ENCODE peak calls at places on chromosomes 12 and 14, in nine cellular contexts. M is left ventricle myocardium inferior; I is thyroid gland; T is CD8-positive, alpha-beta T cell; O is aorta; J is GM23248; C is kidney; Q is CD8-positive, alpha-beta memory T cell; P is sigmoid colon. V is an unnamed sample. For H3K36me3 and H3K4me1, the result is how much of the 10 kb centered on the place peaks cover.

GRCh38 chr12:74491374-74491773 is 46.3 kb upstream of the ATXN7L3B start:
- DNase-seq in M (no peak), I (no peak), T (no peak), O (no peak), J (no peak), C (no peak), Q (no peak), P (no peak), V (no peak)

GRCh38 chr12:50676761-50677160 is 87.1 kb upstream of the ATF1 start:
- DNase-seq in M (no peak), I (no peak), T (no peak), O (no peak), J (no peak), C (no peak), Q (no peak), P (no peak), V (peak)

GRCh38 chr14:24307575-24308341 is at the start of gene CIDEB:
- DNase-seq in M (peak), I (peak), T (peak), O (peak), J (peak), C (no peak), Q (peak), P (peak), V (peak)

GRCh38 chr14:100448376-100448775 is 125.2 kb downstream of the SLC25A47 start:
- DNase-seq in M (no peak), I (no peak), T (no peak), O (no peak), J (no peak), C (no peak), Q (no peak), P (no peak), V (no peak)

GRCh38 chr12:53123578-53124351 is 20.5 kb downstream of the SOAT2 start:
- DNase-seq in M (no peak), I (no peak), T (no peak), O (no peak), J (peak), C (no peak), Q (no peak), P (no peak), V (no peak)

GRCh38 chr14:71933026-71933587 is 878 bp downstream of the RGS6 start:
- DNase-seq in M (no peak), I (peak), T (no peak), O (no peak), J (peak), C (no peak), Q (no peak), P (no peak), V (no peak)

GRCh38 chr12:109934026-109934425 is 34.0 kb downstream of the TCHP start:
- DNase-seq in M (no peak), I (peak), T (no peak), O (no peak), J (peak), C (no peak), Q (no peak), P (no peak), V (no peak)

GRCh38 chr14:51428981-51429380 is 188.9 kb downstream of the TMX1 start:
- DNase-seq in M (no peak), I (no peak), T (no peak), O (no peak), J (no peak), C (no peak), Q (no peak), P (no peak), V (no peak)

GRCh38 chr12:122886851-122887816 is 8.8 kb downstream of the VPS37B start:
- DNase-seq in M (no peak), I (no peak), T (no peak), O (no peak), J (peak), C (no peak), Q (no peak), P (no peak), V (peak)

GRCh38 chr12:39364196-39364595 is 78.7 kb downstream of the KIF21A start:
- DNase-seq in M (no peak), I (no peak), T (no peak), O (no peak), J (no peak), C (no peak), Q (no peak), P (no peak), V (no peak)

GRCh38 chr12:31506907-31507306 is 84.0 kb downstream of the DENND5B start:
- DNase-seq in M (no peak), I (no peak), T (no peak), O (no peak), J (peak), C (no peak), Q (no peak), P (no peak), V (no peak)

GRCh38 chr14:74105381-74105780 is 20.6 kb downstream of the LIN52 start:
- DNase-seq in M (no peak), I (no peak), T (no peak), O (no peak), J (no peak), C (no peak), Q (no peak), P (no peak), V (no peak)

GRCh38 chr12:56542164-56542563 is 20.5 kb downstream of the RBMS2 start:
- DNase-seq in M (no peak), I (no peak), T (no peak), O (no peak), J (no peak), C (no peak), Q (no peak), P (no peak), V (no peak)

GRCh38 chr12:123070267-123071081 is 80.4 kb downstream of the PITPNM2 start:
- DNase-seq in M (no peak), I (no peak), T (no peak), O (no peak), J (no peak), C (no peak), Q (no peak), P (no peak), V (no peak)

GRCh38 chr14:91934554-91935285 is 12.8 kb downstream of the FBLN5 start:
- DNase-seq in M (no peak), I (no peak), T (no peak), O (no peak), J (no peak), C (no peak), Q (no peak), P (peak), V (no peak)
- H3K27ac ChIP-seq in M (peak), I (no peak), T (no peak), O (peak), J (no peak), C (peak), Q (no peak), P (peak), V (no peak)

GRCh38 chr12:131758016-131758739 is 47.3 kb downstream of the SFSWAP start:
- DNase-seq in M (peak), I (no peak), T (no peak), O (no peak), J (no peak), C (no peak), Q (no peak), P (no peak), V (no peak)

GRCh38 chr12:131765961-131766360 is 55.1 kb downstream of the SFSWAP start:
- DNase-seq in M (no peak), I (no peak), T (no peak), O (no peak), J (no peak), C (no peak), Q (no peak), P (no peak), V (no peak)

GRCh38 chr12:131764738-131765137 is 53.8 kb downstream of the SFSWAP start:
- DNase-seq in M (no peak), I (no peak), T (no peak), O (no peak), J (peak), C (no peak), Q (no peak), P (no peak), V (no peak)

GRCh38 chr12:131759176-131759575 is 48.3 kb downstream of the SFSWAP start:
- DNase-seq in M (no peak), I (no peak), T (no peak), O (no peak), J (no peak), C (no peak), Q (no peak), P (no peak), V (no peak)

GRCh38 chr12:131761638-131762037 is 50.7 kb downstream of the SFSWAP start:
- DNase-seq in M (no peak), I (no peak), T (no peak), O (no peak), J (no peak), C (no peak), Q (no peak), P (no peak), V (no peak)
- H3K36me3 ChIP-seq in M (half or more), I (half or more), T (half or more), O (under half), J (under half), C (under half), Q (half or more), P (under half), V (under half)

DNA sequence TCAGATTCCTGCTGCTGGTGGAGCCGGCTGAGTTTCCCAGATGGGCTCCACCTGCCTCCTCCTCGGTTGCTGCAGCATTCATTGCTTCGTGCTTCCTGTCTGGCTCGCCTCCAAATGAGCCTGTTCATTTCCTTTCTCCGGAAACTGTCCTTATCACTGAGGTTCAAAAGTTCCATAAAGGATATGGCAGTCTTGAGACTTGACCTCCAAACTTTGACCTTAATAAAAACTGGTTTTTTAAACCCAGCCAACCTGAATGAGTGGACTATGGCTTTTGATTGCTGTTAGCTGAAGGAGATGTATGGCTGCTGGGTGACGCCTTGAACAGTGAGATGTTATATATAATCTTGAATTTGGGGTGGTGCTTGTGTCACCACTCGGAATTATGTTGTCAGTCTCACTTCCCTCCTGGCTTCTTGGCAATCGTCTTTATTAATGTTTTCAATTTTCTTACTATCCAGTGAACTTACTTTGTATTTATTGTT is 62.7 kb downstream of the RASSF3 start:
- DNase-seq in M (peak), I (peak), T (peak), O (peak), J (no peak), C (peak), Q (peak), P (peak), V (peak)
- H3K4me1 ChIP-seq in M (half or more), I (under half), T (half or more), O (under half), J (under half), C (under half), Q (half or more), P (under half), V (under half)

DNA sequence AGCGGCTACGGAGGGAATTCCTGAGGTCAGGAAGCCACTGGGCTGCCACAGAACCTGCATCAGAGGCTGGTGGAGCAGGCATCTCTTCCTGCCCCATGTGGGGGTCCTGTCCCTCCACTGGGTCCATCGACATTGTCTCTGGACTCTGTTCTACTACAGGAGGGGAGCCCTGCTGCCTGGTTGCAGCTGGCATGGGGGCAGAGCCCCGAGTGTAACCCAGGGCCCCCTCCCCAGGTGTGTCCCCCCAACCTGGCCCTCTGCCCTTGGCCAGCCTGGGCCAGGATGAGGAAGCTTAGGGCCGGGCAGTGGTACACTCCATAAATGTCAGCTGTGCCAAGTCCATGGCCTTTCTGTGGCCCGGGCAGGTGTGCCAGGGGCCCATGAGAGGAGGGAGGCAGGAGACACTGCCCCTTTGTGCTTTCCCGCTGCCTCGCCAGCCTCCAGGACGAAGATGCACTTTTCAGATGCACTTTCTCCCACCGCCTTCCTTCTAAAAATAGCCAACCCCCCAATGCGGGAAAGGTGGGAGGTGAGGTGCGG is 4.0 kb upstream of the EXOC3L4 start:
- DNase-seq in M (no peak), I (no peak), T (no peak), O (no peak), J (no peak), C (peak), Q (no peak), P (no peak), V (no peak)
- H3K27ac ChIP-seq in M (no peak), I (no peak), T (no peak), O (no peak), J (no peak), C (no peak), Q (no peak), P (no peak), V (no peak)

GRCh38 chr12:95205685-95206084 is 11.6 kb downstream of the FGD6 start:
- DNase-seq in M (no peak), I (peak), T (no peak), O (peak), J (peak), C (no peak), Q (no peak), P (peak), V (no peak)
- H3K36me3 ChIP-seq in M (under half), I (under half), T (under half), O (under half), J (under half), C (under half), Q (under half), P (under half), V (under half)

GRCh38 chr14:61451491-61451890 is 130.1 kb downstream of the PRKCH start:
- DNase-seq in M (no peak), I (no peak), T (peak), O (no peak), J (no peak), C (no peak), Q (no peak), P (no peak), V (no peak)
- H3K4me1 ChIP-seq in M (under half), I (under half), T (half or more), O (under half), J (under half), C (under half), Q (half or more), P (under half), V (under half)

DNA sequence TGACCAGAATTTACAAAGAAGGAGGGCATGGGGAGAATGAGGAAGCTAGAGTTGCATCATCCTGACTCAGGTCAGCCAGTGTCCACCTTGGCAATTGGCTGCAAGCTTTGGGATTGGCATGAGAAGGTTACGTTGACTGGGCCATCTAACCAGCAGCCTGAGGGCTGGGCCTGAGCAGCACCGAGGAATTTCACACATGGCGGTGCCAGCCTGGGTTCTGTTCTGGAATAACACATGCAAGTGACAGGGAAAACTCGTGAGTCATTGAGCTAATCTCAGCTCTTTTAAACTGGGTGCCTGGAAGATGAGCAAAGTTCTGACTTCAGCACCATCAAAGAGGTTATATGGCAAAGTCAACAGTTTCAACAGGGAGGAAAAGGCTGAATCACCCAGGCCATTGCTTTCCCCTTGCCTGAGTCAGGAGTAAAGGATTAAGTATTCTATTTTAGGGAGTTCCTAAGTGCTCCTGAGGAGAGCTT is 543.2 kb upstream of the TBX3 start:
- DNase-seq in M (peak), I (no peak), T (no peak), O (no peak), J (peak), C (no peak), Q (no peak), P (no peak), V (no peak)
- H3K27ac ChIP-seq in M (no peak), I (no peak), T (no peak), O (no peak), J (peak), C (no peak), Q (no peak), P (no peak), V (no peak)

V was measured in SJCRH30.